ENCODE peak calls at places on chromosomes 5 and 9, in seven cellular contexts. S is astrocyte, I is endothelial cell, K is heart right ventricle, B is cardiac fibroblast, F is AG09309, Y is GM12865. M is an unnamed sample.

GRCh38 chr5:169343761-169344160 is 42.8 kb upstream of the SLIT3 start:
- DNase-seq in S (no peak), I (no peak), K (no peak), B (no peak), F (no peak), Y (no peak), M (no peak)

GRCh38 chr9:4297151-4297794 is 2.6 kb downstream of the GLIS3 start:
- DNase-seq in S (peak; percentile 87), I (peak; percentile 52), K (peak; percentile 58), B (peak; percentile 89), F (no peak), Y (peak; percentile 72), M (no peak)

GRCh38 chr9:94584555-94584954 is 9.1 kb downstream of the FBP2 start:
- DNase-seq in S (no peak), I (no peak), K (no peak), B (no peak), F (no peak), Y (peak; percentile 36), M (no peak)

GRCh38 chr5:71699233-71699632 is 19.8 kb upstream of the CARTPT start:
- DNase-seq in S (no peak), I (no peak), K (no peak), B (no peak), F (no peak), Y (no peak), M (no peak)

GRCh38 chr5:159874308-159874707 is 42.0 kb upstream of the ADRA1B start:
- DNase-seq in S (peak; percentile 48), I (no peak), K (no peak), B (no peak), F (no peak), Y (no peak), M (no peak)

GRCh38 chr5:143698534-143698933 is 113.4 kb upstream of the HMHB1 start:
- DNase-seq in S (no peak), I (no peak), K (no peak), B (no peak), F (no peak), Y (no peak), M (no peak)

GRCh38 chr5:108672639-108673038 is 75.1 kb upstream of the FER start:
- DNase-seq in S (no peak), I (no peak), K (no peak), B (no peak), F (no peak), Y (no peak), M (no peak)

GRCh38 chr9:137069508-137070071 is 767 bp downstream of the SAPCD2 start:
- DNase-seq in S (no peak), I (peak; percentile 38), K (peak; percentile 19), B (no peak), F (no peak), Y (no peak), M (no peak)

GRCh38 chr9:6735422-6735821 is 22.4 kb upstream of the KDM4C start:
- DNase-seq in S (no peak), I (no peak), K (no peak), B (no peak), F (no peak), Y (no peak), M (no peak)

DNA sequence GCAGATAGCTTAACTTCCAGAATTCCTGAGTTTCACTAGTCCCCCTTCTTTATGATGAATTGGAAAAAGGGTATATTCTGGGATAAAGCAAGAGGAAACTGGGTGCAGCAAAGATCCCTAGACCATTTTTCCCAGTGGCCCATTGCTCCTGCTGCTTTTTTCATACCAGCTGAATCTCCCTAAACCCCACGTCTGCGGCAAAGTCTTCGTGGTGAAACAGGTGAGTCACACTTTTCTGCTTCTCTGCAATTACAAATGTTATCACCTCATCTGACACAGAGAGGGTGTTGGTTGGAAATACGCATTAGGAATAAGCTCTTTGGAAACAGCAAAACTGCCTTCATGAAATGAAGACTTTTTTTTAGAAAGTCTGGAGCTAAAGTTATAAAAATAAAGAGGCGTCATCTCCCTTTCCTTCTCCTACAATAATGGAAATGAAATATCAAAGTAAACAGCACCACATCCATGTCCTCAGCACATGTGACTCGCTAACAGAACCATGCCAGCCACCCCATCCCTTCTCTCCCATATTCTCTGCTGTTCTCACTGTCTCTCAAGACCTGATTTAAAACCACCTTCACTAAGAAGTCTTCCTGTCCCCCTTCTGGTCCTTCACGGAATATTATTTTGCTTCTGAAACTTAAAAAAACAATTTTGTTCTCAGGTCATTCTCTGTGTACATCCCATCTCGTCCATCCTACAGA is 39.5 kb upstream of the GLRX start:
- DNase-seq in S (peak; percentile 91), I (no peak), K (no peak), B (peak; percentile 69), F (peak; percentile 63), Y (peak; percentile 36), M (no peak)
- TF ChIP-seq CTCF in S (peak; percentile 22), I (peak; percentile 21), K (no peak), B (no peak), F (peak; percentile 23), Y (peak; percentile 6), M (peak; percentile 53)

GRCh38 chr5:173303878-173304590 is 24.2 kb downstream of the STC2 start:
- DNase-seq in S (peak; percentile 63), I (no peak), K (no peak), B (no peak), F (no peak), Y (no peak), M (no peak)

GRCh38 chr5:173301695-173302545 is 26.3 kb downstream of the STC2 start:
- DNase-seq in S (no peak), I (no peak), K (no peak), B (no peak), F (no peak), Y (no peak), M (no peak)

GRCh38 chr5:173304591-173304988 is 23.6 kb downstream of the STC2 start:
- DNase-seq in S (no peak), I (no peak), K (no peak), B (no peak), F (no peak), Y (no peak), M (no peak)

GRCh38 chr5:173300389-173301047 is 27.7 kb downstream of the STC2 start:
- DNase-seq in S (no peak), I (no peak), K (no peak), B (no peak), F (no peak), Y (no peak), M (no peak)

DNA sequence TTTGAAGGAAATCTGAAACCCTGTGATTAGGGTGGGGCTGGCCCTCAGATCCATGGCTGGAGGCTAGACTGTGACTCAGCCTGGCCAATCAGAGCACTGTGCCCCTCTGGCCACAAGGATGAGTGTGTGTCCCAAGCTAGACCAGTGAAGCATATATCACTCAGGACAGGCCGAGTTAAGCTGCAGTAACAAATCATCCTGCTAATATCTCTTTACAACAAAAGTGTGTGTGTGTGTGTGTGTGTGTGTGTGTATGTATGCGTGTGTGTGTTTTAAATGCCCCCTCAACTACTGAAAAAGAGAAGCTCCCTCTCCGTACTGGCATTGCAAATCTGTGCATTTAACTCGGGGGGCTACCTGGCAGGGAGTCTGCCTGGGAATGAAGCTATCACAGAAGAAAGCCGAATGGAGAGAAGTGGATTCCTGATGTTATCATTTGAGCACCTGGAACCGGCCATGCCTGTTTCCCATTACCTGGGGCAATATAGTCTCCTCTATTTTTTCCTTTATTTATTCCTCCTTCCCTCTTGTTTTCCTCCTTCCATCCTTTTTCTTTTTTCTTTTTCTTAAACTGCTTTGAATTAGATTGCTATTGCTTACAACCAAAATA is 25.6 kb downstream of the STC2 start:
- DNase-seq in S (peak; percentile 82), I (no peak), K (no peak), B (no peak), F (peak; percentile 44), Y (no peak), M (no peak)
- TF ChIP-seq CTCF in S (no peak), I (no peak), K (no peak), B (peak; percentile 11), F (peak; percentile 22), Y (no peak), M (no peak)

DNA sequence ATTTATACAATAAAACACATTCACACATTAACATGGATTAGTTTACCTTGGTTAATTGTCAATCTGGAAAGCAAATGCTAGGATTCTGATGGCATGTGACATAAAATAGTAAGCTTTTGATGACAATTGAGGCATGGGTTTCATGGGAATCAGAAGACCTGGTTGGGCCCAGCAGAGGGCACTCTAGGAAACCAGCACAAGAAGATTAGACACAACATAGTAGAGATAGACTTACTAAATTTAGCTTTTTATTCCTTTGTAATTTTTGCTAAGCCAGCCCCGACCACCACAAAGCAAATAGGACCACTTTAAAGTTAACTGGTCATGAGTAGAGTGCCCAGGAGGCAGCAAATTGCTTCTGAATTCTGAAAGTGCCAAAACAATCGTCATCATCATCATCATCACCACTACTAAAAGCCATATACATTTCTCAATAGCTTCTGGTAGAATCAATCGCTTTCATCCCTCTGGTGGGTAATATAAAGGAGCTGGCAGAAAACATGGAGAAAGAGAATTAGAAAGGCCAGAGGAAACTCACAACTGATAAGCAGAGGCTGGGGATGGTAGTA is 163.2 kb downstream of the ARRDC3 start:
- DNase-seq in S (no peak), I (peak; percentile 7), K (no peak), B (peak; percentile 74), F (peak; percentile 34), Y (peak; percentile 64), M (no peak)
- TF ChIP-seq CTCF in S (peak; percentile 44), I (peak; percentile 35), K (no peak), B (peak; percentile 35), F (peak; percentile 52), Y (peak; percentile 44), M (peak; percentile 72)

GRCh38 chr5:120052916-120053828 is 410.9 kb upstream of the PRR16 start:
- DNase-seq in S (no peak), I (no peak), K (no peak), B (no peak), F (no peak), Y (no peak), M (no peak)

GRCh38 chr5:120053841-120054240 is 410.3 kb upstream of the PRR16 start:
- DNase-seq in S (no peak), I (no peak), K (no peak), B (peak; percentile 21), F (no peak), Y (no peak), M (no peak)

GRCh38 chr5:120055858-120056257 is 408.2 kb upstream of the PRR16 start:
- DNase-seq in S (peak; percentile 36), I (no peak), K (no peak), B (peak; percentile 82), F (peak; percentile 44), Y (peak; percentile 5), M (no peak)
- TF ChIP-seq CTCF in S (peak; percentile 30), I (no peak), K (peak; percentile 3), B (peak; percentile 28), F (peak; percentile 55), Y (no peak), M (peak; percentile 69)

DNA sequence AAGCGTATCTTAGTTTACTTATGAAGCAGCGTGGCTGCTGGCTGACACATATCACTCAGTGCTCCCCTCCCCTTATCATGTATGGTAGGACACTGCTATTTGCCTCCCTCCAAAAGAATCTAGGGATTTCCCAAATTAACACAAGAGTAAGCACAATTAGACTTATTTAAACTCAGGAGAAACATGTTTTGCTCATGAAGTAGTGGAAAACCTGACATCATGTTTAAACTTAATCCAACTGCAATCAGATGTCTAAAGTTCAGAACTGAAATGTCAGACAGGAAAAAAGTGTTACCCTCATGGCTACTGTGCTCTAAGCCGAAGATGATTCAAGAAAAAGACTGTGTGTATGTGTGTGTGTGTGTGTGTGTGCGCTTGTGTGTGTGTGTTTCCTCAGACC is 324.1 kb upstream of the TNC start:
- DNase-seq in S (peak; percentile 74), I (no peak), K (no peak), B (no peak), F (no peak), Y (no peak), M (no peak)
- TF ChIP-seq CTCF in S (no peak), I (no peak), K (no peak), B (no peak), F (no peak), Y (no peak), M (no peak)

M was measured in chondrocyte.